ENCODE peak calls at places on chromosomes 6 and 20, in seven cellular contexts. One of them, this sample, is unnamed.

GRCh38 chr20:11063459-11063858 is 389.7 kb upstream of the JAG1 start:
- DNase-seq in AG10803: no peak
- DNase-seq in fibroblast of the aortic adventitia: no peak
- DNase-seq in effector CD4-positive, alpha-beta T cell: no peak
- DNase-seq in nephron progenitor cell: no peak
- DNase-seq in GM13977: no peak
- DNase-seq in epithelial cell of esophagus: no peak
- DNase-seq in this sample: no peak

GRCh38 chr20:59835448-59836395 is 97.7 kb downstream of the SYCP2 start:
- DNase-seq in AG10803: peak
- DNase-seq in fibroblast of the aortic adventitia: peak
- DNase-seq in effector CD4-positive, alpha-beta T cell: no peak
- DNase-seq in nephron progenitor cell: peak
- DNase-seq in GM13977: peak
- DNase-seq in epithelial cell of esophagus: peak
- DNase-seq in this sample: no peak

GRCh38 chr6:33197431-33198048 is 2.9 kb downstream of the RXRB start:
- DNase-seq in AG10803: peak
- DNase-seq in fibroblast of the aortic adventitia: peak
- DNase-seq in effector CD4-positive, alpha-beta T cell: no peak
- DNase-seq in nephron progenitor cell: peak
- DNase-seq in GM13977: peak
- DNase-seq in epithelial cell of esophagus: peak
- DNase-seq in this sample: peak

GRCh38 chr20:43799150-43799711 is 72.4 kb upstream of the GTSF1L start:
- DNase-seq in AG10803: peak
- DNase-seq in fibroblast of the aortic adventitia: peak
- DNase-seq in effector CD4-positive, alpha-beta T cell: no peak
- DNase-seq in nephron progenitor cell: no peak
- DNase-seq in GM13977: no peak
- DNase-seq in epithelial cell of esophagus: peak
- DNase-seq in this sample: no peak

GRCh38 chr20:62064788-62065668 is 653 bp downstream of the TAF4 start:
- DNase-seq in AG10803: no peak
- DNase-seq in fibroblast of the aortic adventitia: no peak
- DNase-seq in effector CD4-positive, alpha-beta T cell: no peak
- DNase-seq in nephron progenitor cell: peak
- DNase-seq in GM13977: peak
- DNase-seq in epithelial cell of esophagus: peak
- DNase-seq in this sample: no peak

GRCh38 chr6:90643366-90643765 is 56.5 kb upstream of the MAP3K7 start:
- DNase-seq in AG10803: no peak
- DNase-seq in fibroblast of the aortic adventitia: no peak
- DNase-seq in effector CD4-positive, alpha-beta T cell: no peak
- DNase-seq in nephron progenitor cell: no peak
- DNase-seq in GM13977: no peak
- DNase-seq in epithelial cell of esophagus: no peak
- DNase-seq in this sample: no peak

GRCh38 chr6:109834595-109835437 is 143.3 kb upstream of the GPR6 start:
- DNase-seq in AG10803: no peak
- DNase-seq in fibroblast of the aortic adventitia: no peak
- DNase-seq in effector CD4-positive, alpha-beta T cell: no peak
- DNase-seq in nephron progenitor cell: no peak
- DNase-seq in GM13977: no peak
- DNase-seq in epithelial cell of esophagus: no peak
- DNase-seq in this sample: no peak

GRCh38 chr6:106782524-106783265 is 153.3 kb downstream of the QRSL1 start:
- DNase-seq in AG10803: no peak
- DNase-seq in fibroblast of the aortic adventitia: no peak
- DNase-seq in effector CD4-positive, alpha-beta T cell: no peak
- DNase-seq in nephron progenitor cell: no peak
- DNase-seq in GM13977: no peak
- DNase-seq in epithelial cell of esophagus: no peak
- DNase-seq in this sample: no peak

GRCh38 chr6:91487729-91488392 is 901.0 kb upstream of the MAP3K7 start:
- DNase-seq in AG10803: no peak
- DNase-seq in fibroblast of the aortic adventitia: no peak
- DNase-seq in effector CD4-positive, alpha-beta T cell: no peak
- DNase-seq in nephron progenitor cell: no peak
- DNase-seq in GM13977: no peak
- DNase-seq in epithelial cell of esophagus: no peak
- DNase-seq in this sample: no peak

GRCh38 chr6:156437084-156437879 is 339.9 kb upstream of the ARID1B start:
- DNase-seq in AG10803: no peak
- DNase-seq in fibroblast of the aortic adventitia: no peak
- DNase-seq in effector CD4-positive, alpha-beta T cell: no peak
- DNase-seq in nephron progenitor cell: no peak
- DNase-seq in GM13977: no peak
- DNase-seq in epithelial cell of esophagus: no peak
- DNase-seq in this sample: no peak

GRCh38 chr6:474454-475185 is 83.1 kb downstream of the IRF4 start:
- DNase-seq in AG10803: no peak
- DNase-seq in fibroblast of the aortic adventitia: no peak
- DNase-seq in effector CD4-positive, alpha-beta T cell: peak
- DNase-seq in nephron progenitor cell: no peak
- DNase-seq in GM13977: peak
- DNase-seq in epithelial cell of esophagus: peak
- DNase-seq in this sample: peak

GRCh38 chr20:53959849-53960585 is 110.4 kb downstream of the BCAS1 start:
- DNase-seq in AG10803: peak
- DNase-seq in fibroblast of the aortic adventitia: peak
- DNase-seq in effector CD4-positive, alpha-beta T cell: no peak
- DNase-seq in nephron progenitor cell: no peak
- DNase-seq in GM13977: no peak
- DNase-seq in epithelial cell of esophagus: peak
- DNase-seq in this sample: no peak

GRCh38 chr20:13649548-13649947 is 10.8 kb upstream of the TASP1 start:
- DNase-seq in AG10803: no peak
- DNase-seq in fibroblast of the aortic adventitia: peak
- DNase-seq in effector CD4-positive, alpha-beta T cell: no peak
- DNase-seq in nephron progenitor cell: peak
- DNase-seq in GM13977: no peak
- DNase-seq in epithelial cell of esophagus: no peak
- DNase-seq in this sample: no peak

GRCh38 chr6:26554669-26555504 is 16.7 kb downstream of the HMGN4 start:
- DNase-seq in AG10803: peak
- DNase-seq in fibroblast of the aortic adventitia: peak
- DNase-seq in effector CD4-positive, alpha-beta T cell: peak
- DNase-seq in nephron progenitor cell: peak
- DNase-seq in GM13977: peak
- DNase-seq in epithelial cell of esophagus: peak
- DNase-seq in this sample: peak

This sample was measured in CD8-positive, alpha-beta memory T cell.